ENCODE peak calls at places on chromosome 5, in seven cellular contexts. One of them, this sample, is unnamed.

GRCh38 chr5:1378866-1379659 is 34.2 kb upstream of the CLPTM1L start:
- DNase-seq in pancreas: no peak
- DNase-seq in CD8-positive, alpha-beta T cell: no peak
- DNase-seq in IMR-90: no peak
- DNase-seq in sigmoid colon: no peak
- DNase-seq in gastrocnemius medialis: no peak
- DNase-seq in upper lobe of right lung: no peak
- DNase-seq in this sample: no peak

GRCh38 chr5:78050888-78051287 is 243.6 kb downstream of the AP3B1 start:
- DNase-seq in pancreas: no peak
- DNase-seq in upper lobe of right lung: no peak
- DNase-seq in sigmoid colon: no peak
- DNase-seq in CD8-positive, alpha-beta T cell: no peak
- DNase-seq in IMR-90: peak; percentile 80
- DNase-seq in gastrocnemius medialis: no peak
- DNase-seq in this sample: no peak

GRCh38 chr5:124744170-124744911 is 2.1 kb downstream of the ZNF608 start:
- DNase-seq in IMR-90: peak; percentile 27
- DNase-seq in gastrocnemius medialis: peak; percentile 39
- DNase-seq in upper lobe of right lung: peak; percentile 78
- DNase-seq in sigmoid colon: peak; percentile 85
- DNase-seq in CD8-positive, alpha-beta T cell: no peak
- DNase-seq in pancreas: peak; percentile 60
- DNase-seq in this sample: no peak

GRCh38 chr5:140175367-140176027 is 509 bp downstream of the CYSTM1 start:
- DNase-seq in upper lobe of right lung: peak; percentile 91
- DNase-seq in sigmoid colon: peak; percentile 93
- DNase-seq in IMR-90: peak; percentile 56
- DNase-seq in gastrocnemius medialis: peak; percentile 55
- DNase-seq in pancreas: peak; percentile 82
- DNase-seq in CD8-positive, alpha-beta T cell: peak; percentile 78
- DNase-seq in this sample: peak; percentile 57

GRCh38 chr5:25448190-25448621 is 803.4 kb upstream of the CDH10 start:
- DNase-seq in gastrocnemius medialis: no peak
- DNase-seq in sigmoid colon: no peak
- DNase-seq in CD8-positive, alpha-beta T cell: no peak
- DNase-seq in pancreas: no peak
- DNase-seq in IMR-90: no peak
- DNase-seq in upper lobe of right lung: no peak
- DNase-seq in this sample: no peak

GRCh38 chr5:50738864-50739263 is 72.4 kb downstream of the PARP8 start:
- DNase-seq in CD8-positive, alpha-beta T cell: no peak
- DNase-seq in upper lobe of right lung: no peak
- DNase-seq in gastrocnemius medialis: no peak
- DNase-seq in IMR-90: no peak
- DNase-seq in pancreas: no peak
- DNase-seq in sigmoid colon: no peak
- DNase-seq in this sample: no peak

GRCh38 chr5:74934949-74935751 is 69.0 kb upstream of the FAM169A start:
- DNase-seq in gastrocnemius medialis: no peak
- DNase-seq in upper lobe of right lung: no peak
- DNase-seq in CD8-positive, alpha-beta T cell: peak; percentile 21
- DNase-seq in sigmoid colon: no peak
- DNase-seq in IMR-90: peak; percentile 50
- DNase-seq in pancreas: no peak
- DNase-seq in this sample: peak; percentile 14

GRCh38 chr5:91641730-91642350 is 258.7 kb upstream of the ARRDC3 start:
- DNase-seq in pancreas: no peak
- DNase-seq in gastrocnemius medialis: no peak
- DNase-seq in upper lobe of right lung: no peak
- DNase-seq in sigmoid colon: no peak
- DNase-seq in IMR-90: peak; percentile 41
- DNase-seq in CD8-positive, alpha-beta T cell: no peak
- DNase-seq in this sample: no peak

GRCh38 chr5:65059681-65060598 is 291.2 kb downstream of the CWC27 start:
- DNase-seq in IMR-90: peak; percentile 89
- DNase-seq in gastrocnemius medialis: no peak
- DNase-seq in upper lobe of right lung: no peak
- DNase-seq in pancreas: no peak
- DNase-seq in sigmoid colon: no peak
- DNase-seq in CD8-positive, alpha-beta T cell: no peak
- DNase-seq in this sample: no peak

GRCh38 chr5:37501152-37501551 is 122.0 kb downstream of the WDR70 start:
- DNase-seq in IMR-90: peak; percentile 7
- DNase-seq in gastrocnemius medialis: no peak
- DNase-seq in CD8-positive, alpha-beta T cell: no peak
- DNase-seq in upper lobe of right lung: no peak
- DNase-seq in pancreas: no peak
- DNase-seq in sigmoid colon: no peak
- DNase-seq in this sample: no peak

GRCh38 chr5:152104211-152104610 is 179.6 kb upstream of the GLRA1 start:
- DNase-seq in sigmoid colon: no peak
- DNase-seq in upper lobe of right lung: no peak
- DNase-seq in IMR-90: no peak
- DNase-seq in pancreas: no peak
- DNase-seq in gastrocnemius medialis: no peak
- DNase-seq in CD8-positive, alpha-beta T cell: no peak
- DNase-seq in this sample: no peak

GRCh38 chr5:171592076-171592475 is 172.6 kb downstream of the FGF18 start:
- DNase-seq in upper lobe of right lung: no peak
- DNase-seq in CD8-positive, alpha-beta T cell: no peak
- DNase-seq in sigmoid colon: no peak
- DNase-seq in gastrocnemius medialis: no peak
- DNase-seq in pancreas: no peak
- DNase-seq in IMR-90: no peak
- DNase-seq in this sample: no peak

GRCh38 chr5:122151640-122152039 is 22.3 kb downstream of the ZNF474 start:
- DNase-seq in upper lobe of right lung: no peak
- DNase-seq in pancreas: no peak
- DNase-seq in IMR-90: peak; percentile 80
- DNase-seq in CD8-positive, alpha-beta T cell: no peak
- DNase-seq in sigmoid colon: no peak
- DNase-seq in gastrocnemius medialis: no peak
- DNase-seq in this sample: no peak

GRCh38 chr5:32193591-32193990 is 19.5 kb upstream of the GOLPH3 start:
- DNase-seq in sigmoid colon: peak; percentile 94
- DNase-seq in pancreas: peak; percentile 93
- DNase-seq in CD8-positive, alpha-beta T cell: no peak
- DNase-seq in IMR-90: peak; percentile 77
- DNase-seq in upper lobe of right lung: peak; percentile 90
- DNase-seq in gastrocnemius medialis: peak; percentile 35
- DNase-seq in this sample: no peak

GRCh38 chr5:173232499-173233346 is 2.3 kb downstream of the NKX2-5 start:
- DNase-seq in sigmoid colon: no peak
- DNase-seq in pancreas: no peak
- DNase-seq in IMR-90: no peak
- DNase-seq in CD8-positive, alpha-beta T cell: no peak
- DNase-seq in upper lobe of right lung: no peak
- DNase-seq in gastrocnemius medialis: no peak
- DNase-seq in this sample: no peak

GRCh38 chr5:176676361-176676824 is 29.1 kb downstream of the TSPAN17 start:
- DNase-seq in sigmoid colon: no peak
- DNase-seq in upper lobe of right lung: no peak
- DNase-seq in pancreas: no peak
- DNase-seq in IMR-90: peak; percentile 16
- DNase-seq in CD8-positive, alpha-beta T cell: no peak
- DNase-seq in gastrocnemius medialis: peak; percentile 11
- DNase-seq in this sample: no peak

GRCh38 chr5:32232441-32233219 is 58.5 kb upstream of the GOLPH3 start:
- DNase-seq in upper lobe of right lung: peak; percentile 84
- DNase-seq in gastrocnemius medialis: peak; percentile 53
- DNase-seq in sigmoid colon: peak; percentile 86
- DNase-seq in pancreas: peak; percentile 81
- DNase-seq in IMR-90: peak; percentile 63
- DNase-seq in CD8-positive, alpha-beta T cell: peak; percentile 68
- DNase-seq in this sample: peak; percentile 64

GRCh38 chr5:148830220-148830619 is 3.8 kb downstream of the ADRB2 start:
- DNase-seq in gastrocnemius medialis: peak; percentile 28
- DNase-seq in pancreas: no peak
- DNase-seq in CD8-positive, alpha-beta T cell: no peak
- DNase-seq in IMR-90: no peak
- DNase-seq in sigmoid colon: no peak
- DNase-seq in upper lobe of right lung: no peak
- DNase-seq in this sample: no peak

GRCh38 chr5:148827723-148828122 is 1.3 kb downstream of the ADRB2 start:
- DNase-seq in upper lobe of right lung: no peak
- DNase-seq in pancreas: no peak
- DNase-seq in IMR-90: peak; percentile 18
- DNase-seq in gastrocnemius medialis: no peak
- DNase-seq in sigmoid colon: no peak
- DNase-seq in CD8-positive, alpha-beta T cell: no peak
- DNase-seq in this sample: no peak

GRCh38 chr5:148828461-148829247 is 2.2 kb downstream of the ADRB2 start:
- DNase-seq in CD8-positive, alpha-beta T cell: no peak
- DNase-seq in pancreas: no peak
- DNase-seq in sigmoid colon: no peak
- DNase-seq in gastrocnemius medialis: peak; percentile 13
- DNase-seq in IMR-90: peak; percentile 38
- DNase-seq in upper lobe of right lung: no peak
- DNase-seq in this sample: no peak

GRCh38 chr5:148829248-148829594 is 2.8 kb downstream of the ADRB2 start:
- DNase-seq in pancreas: no peak
- DNase-seq in upper lobe of right lung: no peak
- DNase-seq in CD8-positive, alpha-beta T cell: no peak
- DNase-seq in IMR-90: no peak
- DNase-seq in sigmoid colon: no peak
- DNase-seq in gastrocnemius medialis: no peak
- DNase-seq in this sample: no peak

GRCh38 chr5:148829734-148830133 is 3.3 kb downstream of the ADRB2 start:
- DNase-seq in gastrocnemius medialis: peak; percentile 47
- DNase-seq in pancreas: no peak
- DNase-seq in upper lobe of right lung: no peak
- DNase-seq in IMR-90: no peak
- DNase-seq in sigmoid colon: no peak
- DNase-seq in CD8-positive, alpha-beta T cell: no peak
- DNase-seq in this sample: no peak
- H3K27me3 ChIP-seq in gastrocnemius medialis: no peaks in the 10 kb centered on the region
- H3K27me3 ChIP-seq in pancreas: no peaks in the 10 kb centered on the region
- H3K27me3 ChIP-seq in upper lobe of right lung: no peaks in the 10 kb centered on the region
- H3K27me3 ChIP-seq in IMR-90: no peaks in the 10 kb centered on the region
- H3K27me3 ChIP-seq in sigmoid colon: no peaks in the 10 kb centered on the region
- H3K27me3 ChIP-seq in CD8-positive, alpha-beta T cell: no peaks in the 10 kb centered on the region
- H3K27me3 ChIP-seq in this sample: no peaks in the 10 kb centered on the region

GRCh38 chr5:145375521-145375920 is 459.6 kb downstream of the PRELID2 start:
- DNase-seq in IMR-90: no peak
- DNase-seq in pancreas: no peak
- DNase-seq in gastrocnemius medialis: no peak
- DNase-seq in upper lobe of right lung: no peak
- DNase-seq in sigmoid colon: no peak
- DNase-seq in CD8-positive, alpha-beta T cell: no peak
- DNase-seq in this sample: no peak
- H3K9me3 ChIP-seq in IMR-90: peaks cover 9% of the 10 kb centered on the region
- H3K9me3 ChIP-seq in pancreas: no peaks in the 10 kb centered on the region
- H3K9me3 ChIP-seq in gastrocnemius medialis: no peaks in the 10 kb centered on the region
- H3K9me3 ChIP-seq in upper lobe of right lung: peaks cover 21% of the 10 kb centered on the region
- H3K9me3 ChIP-seq in sigmoid colon: peaks cover 10% of the 10 kb centered on the region
- H3K9me3 ChIP-seq in CD8-positive, alpha-beta T cell: peaks cover 3% of the 10 kb centered on the region
- H3K9me3 ChIP-seq in this sample: peaks cover 8% of the 10 kb centered on the region

DNA sequence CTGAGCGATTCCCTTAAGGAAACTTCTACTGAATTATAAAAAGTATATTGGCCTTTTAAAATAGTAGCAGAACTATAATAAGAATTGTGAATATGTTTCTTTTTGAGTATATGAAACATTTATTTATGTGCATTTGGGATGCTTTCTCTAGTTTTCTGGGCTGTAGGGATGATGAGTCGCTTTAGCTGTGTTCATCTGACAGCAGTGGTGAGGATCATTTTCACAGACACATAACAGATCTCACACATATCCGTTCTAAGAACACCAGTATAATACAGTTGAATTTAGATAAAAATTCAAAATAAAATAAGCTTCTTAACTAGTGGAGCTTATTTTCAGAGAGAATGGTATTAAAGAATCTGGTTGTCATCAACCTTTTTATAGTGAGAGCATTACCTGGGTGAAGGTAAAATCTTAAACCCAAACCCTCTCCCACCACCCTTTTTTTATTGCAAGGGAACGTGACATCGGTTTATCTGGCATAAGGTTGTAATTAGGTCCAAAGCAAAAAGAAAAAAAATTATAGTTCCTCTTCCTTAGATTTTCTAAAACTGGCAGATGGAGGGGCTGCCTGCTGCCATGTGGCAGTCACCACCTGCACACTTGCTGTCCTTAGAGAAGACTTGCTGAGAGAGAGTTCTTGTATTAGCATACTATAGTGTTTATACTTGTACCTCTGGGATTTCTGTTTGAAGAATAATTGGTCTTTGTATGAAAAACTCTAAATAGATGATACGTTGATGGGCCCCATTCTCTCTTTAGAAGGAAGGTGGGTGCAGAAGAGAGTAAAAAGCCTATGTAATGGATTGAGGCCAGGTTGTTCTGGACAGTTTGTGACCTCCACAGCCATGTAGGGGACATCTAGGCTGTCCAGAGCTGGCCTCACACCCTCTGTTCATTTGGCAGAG is 86.8 kb downstream of the CAMK4 start:
- DNase-seq in gastrocnemius medialis: no peak
- DNase-seq in sigmoid colon: no peak
- DNase-seq in pancreas: no peak
- DNase-seq in CD8-positive, alpha-beta T cell: no peak
- DNase-seq in upper lobe of right lung: no peak
- DNase-seq in IMR-90: no peak
- DNase-seq in this sample: no peak
- H3K27me3 ChIP-seq in gastrocnemius medialis: no peaks in the 10 kb centered on the region
- H3K27me3 ChIP-seq in sigmoid colon: no peaks in the 10 kb centered on the region
- H3K27me3 ChIP-seq in pancreas: no peaks in the 10 kb centered on the region
- H3K27me3 ChIP-seq in CD8-positive, alpha-beta T cell: no peaks in the 10 kb centered on the region
- H3K27me3 ChIP-seq in upper lobe of right lung: no peaks in the 10 kb centered on the region
- H3K27me3 ChIP-seq in IMR-90: no peaks in the 10 kb centered on the region
- H3K27me3 ChIP-seq in this sample: no peaks in the 10 kb centered on the region

GRCh38 chr5:150904479-150905311 is at the start of gene ZNF300:
- DNase-seq in gastrocnemius medialis: peak; percentile 39
- DNase-seq in CD8-positive, alpha-beta T cell: peak; percentile 60
- DNase-seq in pancreas: peak; percentile 86
- DNase-seq in IMR-90: peak; percentile 93
- DNase-seq in sigmoid colon: peak; percentile 89
- DNase-seq in upper lobe of right lung: peak; percentile 87
- DNase-seq in this sample: peak; percentile 59
- H3K9me3 ChIP-seq in gastrocnemius medialis: no peaks in the 10 kb centered on the region
- H3K9me3 ChIP-seq in CD8-positive, alpha-beta T cell: peaks cover 6% of the 10 kb centered on the region
- H3K9me3 ChIP-seq in pancreas: no peaks in the 10 kb centered on the region
- H3K9me3 ChIP-seq in IMR-90: peaks cover 32% of the 10 kb centered on the region
- H3K9me3 ChIP-seq in sigmoid colon: peaks cover 13% of the 10 kb centered on the region
- H3K9me3 ChIP-seq in upper lobe of right lung: peaks cover 22% of the 10 kb centered on the region
- H3K9me3 ChIP-seq in this sample: peaks cover 4% of the 10 kb centered on the region

DNA sequence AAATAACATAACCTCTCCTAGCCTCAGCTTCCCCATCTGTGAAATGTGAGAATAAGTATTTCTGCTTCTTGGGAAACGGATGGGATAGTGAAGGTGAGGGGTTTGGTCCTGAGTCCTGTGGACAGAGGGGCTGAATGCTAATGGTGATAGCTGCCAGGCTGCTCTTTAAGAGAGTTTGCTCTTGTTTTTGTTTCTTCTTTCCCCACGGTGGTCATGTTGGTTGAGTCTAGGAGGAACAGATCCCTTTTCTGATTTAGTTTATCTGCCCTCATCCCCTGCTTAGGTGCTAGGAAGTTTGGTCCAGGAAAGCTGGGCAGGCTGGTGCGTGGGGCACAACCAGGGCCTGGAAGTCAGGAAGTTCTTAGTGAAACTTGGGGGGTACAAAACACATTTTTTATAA is 7.7 kb upstream of the PITX1 start:
- DNase-seq in pancreas: no peak
- DNase-seq in sigmoid colon: no peak
- DNase-seq in gastrocnemius medialis: no peak
- DNase-seq in CD8-positive, alpha-beta T cell: no peak
- DNase-seq in upper lobe of right lung: no peak
- DNase-seq in IMR-90: no peak
- DNase-seq in this sample: no peak
- H3K27me3 ChIP-seq in pancreas: peaks cover 7% of the 10 kb centered on the region
- H3K27me3 ChIP-seq in sigmoid colon: peaks cover 98% of the 10 kb centered on the region
- H3K27me3 ChIP-seq in gastrocnemius medialis: peaks cover 50% of the 10 kb centered on the region
- H3K27me3 ChIP-seq in CD8-positive, alpha-beta T cell: peaks cover 35% of the 10 kb centered on the region
- H3K27me3 ChIP-seq in upper lobe of right lung: peaks cover 93% of the 10 kb centered on the region
- H3K27me3 ChIP-seq in IMR-90: peaks cover 73% of the 10 kb centered on the region
- H3K27me3 ChIP-seq in this sample: peaks cover 7% of the 10 kb centered on the region